ENCODE peak calls at places on chromosome 2, in five cellular contexts. D, P, J, R and O are unnamed samples.
A peak's percentile ranks its signal among the peaks of the same experiment; 100 is the strongest.

GRCh38 chr2:104033399-104033798 is 820.5 kb upstream of the POU3F3 start:
- DNase-seq in P (no peak), R (no peak), J (no peak), D (no peak), O (no peak)

GRCh38 chr2:120699292-120699691 is 36.4 kb upstream of the GLI2 start:
- DNase-seq in D (no peak), J (no peak), R (no peak), P (no peak), O (no peak)

GRCh38 chr2:29689666-29690065 is 231.7 kb downstream of the ALK start:
- DNase-seq in J (no peak), R (no peak), D (no peak), P (no peak), O (no peak)

GRCh38 chr2:49770919-49771318 is 616.6 kb upstream of the FSHR start:
- DNase-seq in P (no peak), R (no peak), J (peak; percentile 11), D (no peak), O (no peak)

GRCh38 chr2:37387143-37387835 is 42.9 kb downstream of the QPCT start:
- DNase-seq in J (no peak), D (no peak), P (no peak), R (no peak), O (no peak)

GRCh38 chr2:9756692-9757250 is 86.5 kb upstream of the TAF1B start:
- DNase-seq in J (no peak), D (no peak), R (no peak), P (no peak), O (no peak)

GRCh38 chr2:4898706-4899105 is 793.5 kb upstream of the SOX11 start:
- DNase-seq in J (no peak), D (no peak), P (no peak), R (peak; percentile 4), O (no peak)

GRCh38 chr2:64311948-64312621 is 141.9 kb upstream of the LGALSL start:
- DNase-seq in J (peak; percentile 83), D (no peak), R (peak; percentile 18), P (peak; percentile 71), O (no peak)

GRCh38 chr2:71895320-71896161 is 252.1 kb downstream of the CYP26B1 start:
- DNase-seq in J (no peak), P (no peak), R (no peak), D (no peak), O (no peak)

GRCh38 chr2:113273031-113273551 is 5.6 kb downstream of the PAX8 start:
- DNase-seq in P (no peak), D (no peak), R (peak; percentile 68), J (no peak), O (no peak)

GRCh38 chr2:133591164-133591563 is 22.9 kb upstream of the NCKAP5 start:
- DNase-seq in J (no peak), R (no peak), D (no peak), P (no peak), O (no peak)

GRCh38 chr2:211367711-211368110 is 811.3 kb downstream of the CPS1 start:
- DNase-seq in P (no peak), J (no peak), R (no peak), D (no peak), O (no peak)

GRCh38 chr2:237067985-237068576 is 17.6 kb upstream of the COPS8 start:
- DNase-seq in D (no peak), P (no peak), J (no peak), R (no peak), O (no peak)

GRCh38 chr2:239720411-239721365 is 304.5 kb downstream of the NDUFA10 start:
- DNase-seq in D (no peak), P (no peak), R (no peak), J (no peak), O (no peak)

GRCh38 chr2:160911258-160911657 is 249.0 kb upstream of the TANK start:
- DNase-seq in J (no peak), D (no peak), P (no peak), R (no peak), O (no peak)

GRCh38 chr2:160910681-160911080 is 249.5 kb upstream of the TANK start:
- DNase-seq in P (no peak), R (no peak), D (no peak), J (no peak), O (no peak)

GRCh38 chr2:160912276-160912675 is 248.0 kb upstream of the TANK start:
- DNase-seq in J (no peak), P (no peak), R (no peak), D (no peak), O (no peak)

GRCh38 chr2:160914217-160914616 is 246.0 kb upstream of the TANK start:
- DNase-seq in D (no peak), J (no peak), P (no peak), R (no peak), O (no peak)

DNA sequence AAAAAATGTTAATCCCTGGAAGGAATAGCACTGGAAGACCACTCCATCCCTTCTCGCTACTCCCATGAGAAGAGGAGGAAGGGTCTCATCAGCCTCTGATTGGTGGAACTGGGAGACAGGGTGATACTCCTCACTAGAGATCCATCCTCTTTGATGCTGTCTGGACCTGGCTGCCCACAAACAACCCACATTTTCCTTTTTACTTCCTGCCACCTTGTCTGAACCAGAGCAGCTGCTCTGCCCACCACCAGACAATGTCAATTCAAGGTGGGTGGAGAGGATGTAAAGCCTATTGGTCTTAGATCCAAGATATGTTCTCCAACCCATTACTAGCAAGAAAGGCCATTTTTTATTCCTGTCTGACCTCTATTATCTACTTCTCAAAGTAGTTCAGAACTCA is 246.9 kb upstream of the TANK start:
- DNase-seq in D (no peak), R (no peak), J (no peak), P (no peak), O (no peak)
- H3K27ac ChIP-seq in D (no peak overlapping the region), R (no peak overlapping the region), J (no peak overlapping the region), P (no peak overlapping the region), O (no peak overlapping the region)

GRCh38 chr2:42958036-42958370 is 165.6 kb upstream of the HAAO start:
- DNase-seq in D (no peak), R (no peak), J (no peak), P (no peak), O (no peak)
- H3K4me1 ChIP-seq in D (peaks cover 15% of the 10 kb centered on the region), R (no peaks in the 10 kb centered on the region), J (peaks cover 26% of the 10 kb centered on the region), P (peaks cover 42% of the 10 kb centered on the region), O (no peaks in the 10 kb centered on the region)

GRCh38 chr2:217887841-217888665 is 114.7 kb downstream of the TNS1 start:
- DNase-seq in J (no peak), P (peak; percentile 75), D (no peak), R (no peak), O (no peak)
- H3K27ac ChIP-seq in J (no peak overlapping the region), P (peak overlapping the region; percentile 54), D (no peak overlapping the region), R (no peak overlapping the region), O (no peak overlapping the region)

GRCh38 chr2:70104231-70105111 is 17.2 kb downstream of the PCBP1 start:
- DNase-seq in J (no peak), P (peak; percentile 66), R (no peak), D (no peak), O (no peak)
- H3K4me1 ChIP-seq in J (no peaks in the 10 kb centered on the region), P (peaks cover 12% of the 10 kb centered on the region), R (peaks cover 35% of the 10 kb centered on the region), D (peaks cover 52% of the 10 kb centered on the region), O (peaks cover 33% of the 10 kb centered on the region)

GRCh38 chr2:160408205-160408561 is 85.4 kb downstream of the RBMS1 start:
- DNase-seq in R (no peak), P (no peak), J (no peak), D (no peak), O (no peak)

GRCh38 chr2:160408575-160409291 is 84.9 kb downstream of the RBMS1 start:
- DNase-seq in D (no peak), P (no peak), J (no peak), R (no peak), O (no peak)

GRCh38 chr2:160409480-160409879 is 84.1 kb downstream of the RBMS1 start:
- DNase-seq in J (no peak), P (no peak), R (no peak), D (no peak), O (no peak)

GRCh38 chr2:160411955-160412354 is 81.7 kb downstream of the RBMS1 start:
- DNase-seq in P (no peak), J (no peak), R (no peak), D (no peak), O (no peak)

GRCh38 chr2:160411167-160411566 is 82.4 kb downstream of the RBMS1 start:
- DNase-seq in R (no peak), P (no peak), D (no peak), J (no peak), O (no peak)
- H3K27ac ChIP-seq in R (peak overlapping the region; percentile 13), P (peak overlapping the region; percentile 46), D (no peak overlapping the region), J (peak overlapping the region; percentile 85), O (peak overlapping the region; percentile 50)

DNA sequence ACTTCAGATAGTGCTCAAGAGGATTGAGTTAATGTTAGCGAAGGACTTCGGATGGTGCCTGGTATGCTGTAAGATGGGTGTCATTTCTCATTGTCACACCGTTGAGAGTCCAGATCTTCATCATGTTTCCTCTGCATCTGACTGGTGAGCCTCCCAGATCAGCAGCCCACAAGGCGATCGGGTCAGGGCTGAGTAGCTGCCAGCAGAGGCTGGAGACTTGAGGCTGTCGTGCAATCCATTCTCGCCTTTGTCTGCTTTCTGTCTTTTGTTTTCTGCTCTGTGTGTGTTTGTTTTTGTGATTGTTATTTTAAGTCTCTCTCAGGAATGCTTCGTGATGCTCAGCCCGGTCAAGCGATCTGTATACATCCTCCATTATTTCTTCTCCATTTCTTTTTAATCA is 95.8 kb downstream of the TGOLN2 start:
- DNase-seq in P (no peak), D (no peak), R (no peak), J (no peak), O (no peak)
- H3K4me1 ChIP-seq in P (no peaks in the 10 kb centered on the region), D (no peaks in the 10 kb centered on the region), R (no peaks in the 10 kb centered on the region), J (no peaks in the 10 kb centered on the region), O (no peaks in the 10 kb centered on the region)

DNA sequence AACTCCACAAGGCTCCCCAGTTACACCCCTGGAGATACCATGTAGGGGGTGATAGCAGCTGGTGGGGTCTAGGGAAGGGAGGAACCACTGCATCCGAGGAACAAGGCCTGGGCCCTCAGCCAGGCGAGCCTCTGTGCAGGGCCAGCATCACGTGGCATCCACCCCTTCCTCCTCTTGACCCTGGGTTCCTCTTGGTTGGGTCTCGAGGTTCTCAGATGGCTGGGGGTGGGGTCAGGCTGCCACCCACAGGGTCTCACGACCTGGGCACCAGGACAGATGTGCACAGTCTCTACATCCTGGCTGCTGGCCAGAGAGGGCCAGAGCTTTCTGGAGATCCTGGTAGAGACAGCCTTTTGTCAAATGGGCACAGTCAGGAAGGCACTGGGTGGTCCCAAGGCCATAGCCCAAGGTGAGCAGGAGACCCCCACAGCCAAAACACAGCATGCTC is 10.4 kb downstream of the HS6ST1 start:
- DNase-seq in J (no peak), P (peak; percentile 13), R (no peak), D (no peak), O (no peak)
- H3K27ac ChIP-seq in J (no peak overlapping the region), P (no peak overlapping the region), R (no peak overlapping the region), D (no peak overlapping the region), O (no peak overlapping the region)

GRCh38 chr2:228378233-228378632 is 196.7 kb upstream of the SPHKAP start:
- DNase-seq in R (no peak), P (no peak), D (no peak), J (no peak), O (no peak)

GRCh38 chr2:228377533-228377932 is 196.0 kb upstream of the SPHKAP start:
- DNase-seq in J (no peak), R (no peak), P (no peak), D (no peak), O (no peak)

GRCh38 chr2:228378696-228379425 is 197.4 kb upstream of the SPHKAP start:
- DNase-seq in P (no peak), J (no peak), D (no peak), R (no peak), O (no peak)
- H3K4me1 ChIP-seq in P (no peaks in the 10 kb centered on the region), J (no peaks in the 10 kb centered on the region), D (no peaks in the 10 kb centered on the region), R (no peaks in the 10 kb centered on the region), O (no peaks in the 10 kb centered on the region)